ENCODE peak calls at places on chromosome 15, in five cellular contexts. N, G, T, V and D are unnamed samples.

GRCh38 chr15:73386886-73387506 is 18.2 kb upstream of the HCN4 start:
- DNase-seq in N (no peak), G (no peak), T (no peak), V (no peak), D (no peak)

GRCh38 chr15:75202251-75203016 is 752 bp downstream of the C15orf39 start:
- DNase-seq in N (peak), G (no peak), T (no peak), V (peak), D (peak)

GRCh38 chr15:45454825-45455224 is 67.7 kb downstream of the SLC30A4 start:
- DNase-seq in N (peak), G (peak), T (peak), V (no peak), D (peak)

GRCh38 chr15:92653836-92654524 is 1.6 kb downstream of the FAM174B start:
- DNase-seq in N (no peak), G (no peak), T (no peak), V (peak), D (no peak)

GRCh38 chr15:83709246-83709645 is 55.3 kb downstream of the ADAMTSL3 start:
- DNase-seq in N (no peak), G (no peak), T (no peak), V (no peak), D (peak)

GRCh38 chr15:48021336-48022086 is 99.3 kb upstream of the SLC24A5 start:
- DNase-seq in N (no peak), G (no peak), T (no peak), V (no peak), D (peak)

GRCh38 chr15:58932791-58933310 is 628 bp downstream of the SLTM start:
- DNase-seq in N (peak), G (no peak), T (no peak), V (no peak), D (no peak)

GRCh38 chr15:62857411-62857853 is 185.1 kb upstream of the TPM1 start:
- DNase-seq in N (no peak), G (no peak), T (no peak), V (no peak), D (no peak)

GRCh38 chr15:99324082-99324620 is 72.9 kb downstream of the LRRC28 start:
- DNase-seq in N (no peak), G (peak), T (peak), V (no peak), D (peak)

GRCh38 chr15:45759910-45760309 is 125.1 kb downstream of the SQOR start:
- DNase-seq in N (no peak), G (no peak), T (no peak), V (no peak), D (no peak)

GRCh38 chr15:76987276-76987675 is 7.7 kb upstream of the PSTPIP1 start:
- DNase-seq in N (no peak), G (no peak), T (no peak), V (no peak), D (no peak)

GRCh38 chr15:96977886-96978285 is 647.4 kb downstream of the NR2F2 start:
- DNase-seq in N (no peak), G (no peak), T (no peak), V (no peak), D (no peak)

GRCh38 chr15:99474981-99475753 is 90.6 kb upstream of the MEF2A start:
- DNase-seq in N (no peak), G (no peak), T (no peak), V (no peak), D (no peak)

GRCh38 chr15:63501256-63502089 is 2.9 kb upstream of the USP3 start:
- DNase-seq in N (no peak), G (no peak), T (no peak), V (peak), D (peak)

DNA sequence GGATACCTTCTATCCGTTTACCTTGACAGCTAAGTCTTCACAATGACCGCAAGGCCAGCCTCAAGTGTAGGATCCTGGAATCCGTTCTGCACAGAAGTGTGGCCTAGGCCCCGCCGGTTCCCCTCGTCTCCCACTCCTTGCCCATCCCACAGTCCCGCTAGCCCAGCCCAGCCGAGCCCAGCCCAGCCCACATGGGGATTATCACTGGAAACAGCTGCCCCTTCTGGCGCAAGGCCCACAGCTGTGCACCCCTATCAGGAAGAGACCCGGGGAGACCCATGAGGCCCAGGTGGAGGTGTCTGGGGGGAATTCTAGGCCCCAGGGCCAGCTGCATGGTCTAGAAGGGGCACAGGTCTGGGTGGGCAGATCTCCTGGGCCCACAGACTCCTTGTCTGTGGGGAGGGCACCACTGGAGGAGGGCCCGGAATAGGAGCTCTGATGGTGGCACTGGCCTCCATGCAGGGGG is 27.9 kb upstream of the KLF13 start:
- DNase-seq in N (peak), G (no peak), T (no peak), V (no peak), D (no peak)
- TF ChIP-seq CEBPB in N (no peak), G (no peak), T (no peak), V (no peak), D (no peak)

GRCh38 chr15:65355173-65355982 is 22.4 kb downstream of the IGDCC3 start:
- DNase-seq in N (no peak), G (no peak), T (no peak), V (peak), D (no peak)
- H2AFZ ChIP-seq in N (no peak), G (no peak), T (no peak), V (no peak), D (peak)

GRCh38 chr15:68935400-68935937 is 5.1 kb downstream of the SPESP1 start:
- DNase-seq in N (no peak), G (no peak), T (no peak), V (no peak), D (no peak)

GRCh38 chr15:68924866-68925599 is 5.3 kb upstream of the SPESP1 start:
- DNase-seq in N (peak), G (peak), T (peak), V (peak), D (peak)

GRCh38 chr15:68930268-68931022 is at the start of gene SPESP1:
- DNase-seq in N (no peak), G (no peak), T (no peak), V (no peak), D (peak)
- TF ChIP-seq CEBPB in N (no peak), G (no peak), T (no peak), V (no peak), D (no peak)

GRCh38 chr15:24862726-24863521 is 91.9 kb upstream of the SNRPN start:
- DNase-seq in N (no peak), G (no peak), T (no peak), V (no peak), D (peak)
- H2AFZ ChIP-seq in N (no peak), G (no peak), T (no peak), V (no peak), D (no peak)